ENCODE peak calls at places on chromosomes 12 and 14, in five cellular contexts. Q, O, J, X and T are unnamed samples.

GRCh38 chr12:105474672-105475071 is 144.2 kb downstream of the C12orf75 start:
- DNase-seq in Q (no peak), O (no peak), J (no peak), X (no peak), T (peak)

GRCh38 chr12:125222876-125223275 is 157.6 kb downstream of the AACS start:
- DNase-seq in Q (no peak), O (no peak), J (no peak), X (no peak), T (no peak)

GRCh38 chr12:27657296-27657695 is 39.0 kb upstream of the REP15 start:
- DNase-seq in Q (no peak), O (no peak), J (no peak), X (no peak), T (no peak)

GRCh38 chr12:91620949-91621348 is 438.3 kb upstream of the DCN start:
- DNase-seq in Q (no peak), O (no peak), J (no peak), X (no peak), T (no peak)

GRCh38 chr12:129605666-129606065 is 298.2 kb downstream of the TMEM132D start:
- DNase-seq in Q (no peak), O (no peak), J (no peak), X (no peak), T (no peak)

GRCh38 chr12:92759634-92760268 is 57.0 kb downstream of the PLEKHG7 start:
- DNase-seq in Q (no peak), O (no peak), J (no peak), X (no peak), T (peak)

GRCh38 chr14:90785474-90785873 is 30.8 kb downstream of the TTC7B start:
- DNase-seq in Q (no peak), O (peak), J (no peak), X (no peak), T (peak)

GRCh38 chr12:20024194-20024593 is 344.1 kb upstream of the PDE3A start:
- DNase-seq in Q (no peak), O (no peak), J (no peak), X (no peak), T (no peak)

GRCh38 chr12:132294121-132295034 is 35.0 kb downstream of the GALNT9 start:
- DNase-seq in Q (no peak), O (no peak), J (no peak), X (no peak), T (no peak)

GRCh38 chr12:85394809-85395208 is 114.8 kb downstream of the ALX1 start:
- DNase-seq in Q (no peak), O (no peak), J (no peak), X (no peak), T (no peak)

GRCh38 chr14:44777567-44777966 is 184.2 kb downstream of the KLHL28 start:
- DNase-seq in Q (no peak), O (no peak), J (no peak), X (no peak), T (no peak)

GRCh38 chr14:71646518-71646917 is 285.7 kb upstream of the RGS6 start:
- DNase-seq in Q (no peak), O (no peak), J (no peak), X (no peak), T (no peak)

GRCh38 chr12:96623818-96624217 is 134.4 kb downstream of the CFAP54 start:
- DNase-seq in Q (no peak), O (no peak), J (no peak), X (no peak), T (no peak)

GRCh38 chr14:49865431-49865859 is 12.9 kb upstream of the NEMF start:
- DNase-seq in Q (peak), O (peak), J (peak), X (no peak), T (peak)

GRCh38 chr12:13135336-13136178 is 32.1 kb upstream of the GSG1 start:
- DNase-seq in Q (no peak), O (peak), J (peak), X (peak), T (peak)

GRCh38 chr14:92037989-92038388 is 1.9 kb downstream of the TRIP11 start:
- DNase-seq in Q (no peak), O (no peak), J (no peak), X (no peak), T (no peak)

GRCh38 chr14:85573406-85573805 is 43.5 kb downstream of the FLRT2 start:
- DNase-seq in Q (no peak), O (no peak), J (no peak), X (no peak), T (peak)